ENCODE peak calls at places on chromosome 1, in five cellular contexts. H is GM12865, V is kidney epithelial cell, Q is HCT116, I is transverse colon. X is an unnamed sample.

GRCh38 chr1:70509996-70510876 is 99.2 kb downstream of the CTH start:
- DNase-seq in H (peak), V (peak), Q (peak), I (no peak), X (peak)

GRCh38 chr1:147084273-147085096 is 87.8 kb downstream of the PRKAB2 start:
- DNase-seq in H (peak), V (peak), Q (no peak), I (peak), X (peak)

GRCh38 chr1:177825276-177825903 is 144.5 kb downstream of the SEC16B start:
- DNase-seq in H (peak), V (no peak), Q (no peak), I (no peak), X (no peak)

GRCh38 chr1:160637821-160638539 is 8.9 kb downstream of the SLAMF1 start:
- DNase-seq in H (peak), V (no peak), Q (no peak), I (no peak), X (no peak)

GRCh38 chr1:216330262-216330661 is 93.0 kb downstream of the USH2A start:
- DNase-seq in H (no peak), V (no peak), Q (no peak), I (no peak), X (no peak)

GRCh38 chr1:204075116-204075636 is 2.3 kb downstream of the SOX13 start:
- DNase-seq in H (no peak), V (no peak), Q (no peak), I (peak), X (no peak)

GRCh38 chr1:86914998-86915736 is 732 bp downstream of the HS2ST1 start:
- DNase-seq in H (peak), V (no peak), Q (no peak), I (peak), X (no peak)

GRCh38 chr1:225940385-225941151 is 452 bp downstream of the LEFTY2 start:
- DNase-seq in H (no peak), V (no peak), Q (no peak), I (no peak), X (no peak)

GRCh38 chr1:34268311-34269042 is 91.8 kb downstream of the C1orf94 start:
- DNase-seq in H (no peak), V (no peak), Q (no peak), I (no peak), X (no peak)

GRCh38 chr1:94247146-94248094 is 10.0 kb upstream of the ARHGAP29 start:
- DNase-seq in H (peak), V (no peak), Q (peak), I (peak), X (no peak)

GRCh38 chr1:35717911-35718476 is 690 bp downstream of the C1orf216 start:
- DNase-seq in H (no peak), V (no peak), Q (peak), I (peak), X (no peak)

GRCh38 chr1:32485554-32486255 is 20.8 kb downstream of the ZBTB8B start:
- DNase-seq in H (no peak), V (no peak), Q (no peak), I (no peak), X (no peak)

GRCh38 chr1:25640646-25641328 is 24.2 kb downstream of the MAN1C1 start:
- DNase-seq in H (no peak), V (no peak), Q (no peak), I (no peak), X (no peak)

GRCh38 chr1:162498442-162498785 is 796 bp downstream of the UHMK1 start:
- DNase-seq in H (peak), V (no peak), Q (no peak), I (no peak), X (no peak)

GRCh38 chr1:18108313-18109057 is 887 bp downstream of the IGSF21 start:
- DNase-seq in H (no peak), V (no peak), Q (no peak), I (no peak), X (no peak)

GRCh38 chr1:18110598-18110939 is 3.0 kb downstream of the IGSF21 start:
- DNase-seq in H (no peak), V (no peak), Q (no peak), I (no peak), X (no peak)

GRCh38 chr1:18110968-18111367 is 3.4 kb downstream of the IGSF21 start:
- DNase-seq in H (no peak), V (no peak), Q (no peak), I (peak), X (no peak)

GRCh38 chr1:18109058-18109755 is 1.6 kb downstream of the IGSF21 start:
- DNase-seq in H (no peak), V (no peak), Q (no peak), I (no peak), X (no peak)

GRCh38 chr1:18109756-18110597 is 2.4 kb downstream of the IGSF21 start:
- DNase-seq in H (no peak), V (no peak), Q (no peak), I (peak), X (no peak)
- TF ChIP-seq CTCF in H (no peak), V (peak), Q (peak), I (no peak), X (peak)

GRCh38 chr1:169634145-169634544 is 4.2 kb upstream of the SELP start:
- DNase-seq in H (no peak), V (no peak), Q (no peak), I (no peak), X (no peak)
- H3K4me3 ChIP-seq in H (no peak), V (no peak), Q (no peak), I (no peak), X (no peak)

GRCh38 chr1:229378586-229379442 is 36.0 kb upstream of the CCSAP start:
- DNase-seq in H (no peak), V (no peak), Q (no peak), I (no peak), X (no peak)
- TF ChIP-seq CTCF in H (no peak), V (no peak), Q (no peak), I (no peak), X (no peak)

GRCh38 chr1:212606042-212606733 is 2.4 kb upstream of the ATF3 start:
- DNase-seq in H (no peak), V (no peak), Q (no peak), I (no peak), X (no peak)
- H3K4me3 ChIP-seq in H (peak), V (no peak), Q (peak), I (peak), X (peak)

GRCh38 chr1:2580691-2581090 is 5.9 kb upstream of the PRXL2B start:
- DNase-seq in H (no peak), V (no peak), Q (no peak), I (no peak), X (no peak)

GRCh38 chr1:2573250-2573649 is 13.3 kb upstream of the PRXL2B start:
- DNase-seq in H (no peak), V (no peak), Q (no peak), I (no peak), X (no peak)

GRCh38 chr1:2574350-2574749 is 12.2 kb upstream of the PRXL2B start:
- DNase-seq in H (no peak), V (no peak), Q (no peak), I (no peak), X (no peak)

GRCh38 chr1:2571348-2571747 is 15.2 kb downstream of the TNFRSF14 start:
- DNase-seq in H (no peak), V (no peak), Q (no peak), I (no peak), X (no peak)

GRCh38 chr1:2575801-2576663 is 10.5 kb upstream of the PRXL2B start:
- DNase-seq in H (peak), V (no peak), Q (no peak), I (peak), X (no peak)
- TF ChIP-seq CTCF in H (no peak), V (no peak), Q (no peak), I (no peak), X (no peak)

GRCh38 chr1:28235746-28236655 is at the start of gene ATP5IF1:
- DNase-seq in H (peak), V (peak), Q (peak), I (peak), X (peak)

GRCh38 chr1:28229089-28229488 is 3.7 kb downstream of the DNAJC8 start:
- DNase-seq in H (no peak), V (no peak), Q (no peak), I (no peak), X (no peak)

GRCh38 chr1:28232558-28233263 is at the start of gene DNAJC8:
- DNase-seq in H (peak), V (peak), Q (peak), I (peak), X (peak)

GRCh38 chr1:28236656-28237331 is 870 bp downstream of the ATP5IF1 start:
- DNase-seq in H (no peak), V (no peak), Q (no peak), I (no peak), X (no peak)

GRCh38 chr1:28233264-28233606 is 406 bp upstream of the DNAJC8 start:
- DNase-seq in H (no peak), V (no peak), Q (no peak), I (no peak), X (no peak)
- H3K4me3 ChIP-seq in H (peak), V (no peak), Q (peak), I (peak), X (no peak)

GRCh38 chr1:166876540-166876838 is 425 bp upstream of the TADA1 start:
- DNase-seq in H (no peak), V (no peak), Q (no peak), I (no peak), X (no peak)
- TF ChIP-seq CTCF in H (peak), V (peak), Q (no peak), I (peak), X (no peak)

DNA sequence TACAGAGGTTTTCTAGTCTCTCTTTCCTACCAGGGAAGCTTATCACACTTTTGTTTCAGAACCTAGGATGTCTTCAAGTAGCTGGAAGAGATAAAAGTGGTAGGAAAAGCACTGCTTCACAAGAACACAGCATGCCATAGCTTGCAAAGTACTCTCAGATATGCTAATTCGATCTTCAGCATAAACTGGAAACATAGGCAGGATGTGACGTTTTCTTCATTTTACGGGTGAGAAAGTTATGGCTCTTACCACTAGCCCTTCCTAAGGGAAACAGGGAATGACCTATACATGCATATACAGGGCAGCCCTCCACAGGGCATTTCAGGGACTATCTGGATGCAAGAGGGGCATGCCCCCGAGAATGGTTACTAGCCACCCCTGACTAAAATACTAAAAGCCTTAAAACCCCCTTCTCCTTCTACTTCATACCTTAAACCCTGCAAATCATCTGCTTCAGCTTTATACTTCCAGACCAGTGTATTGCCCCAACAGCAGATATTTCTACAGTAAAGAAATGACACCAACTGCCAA is 2.5 kb downstream of the C1orf116 start:
- DNase-seq in H (no peak), V (no peak), Q (no peak), I (no peak), X (no peak)
- H3K4me3 ChIP-seq in H (no peak), V (no peak), Q (no peak), I (no peak), X (no peak)

GRCh38 chr1:85283475-85284199 is 7.2 kb upstream of the BCL10 start:
- DNase-seq in H (no peak), V (no peak), Q (no peak), I (peak), X (no peak)

GRCh38 chr1:85284202-85284601 is 7.8 kb upstream of the BCL10 start:
- DNase-seq in H (no peak), V (no peak), Q (no peak), I (no peak), X (no peak)

GRCh38 chr1:85279463-85280080 is 3.1 kb upstream of the BCL10 start:
- DNase-seq in H (no peak), V (no peak), Q (no peak), I (no peak), X (no peak)

GRCh38 chr1:85280636-85281035 is 4.2 kb upstream of the BCL10 start:
- DNase-seq in H (no peak), V (no peak), Q (no peak), I (no peak), X (no peak)

DNA sequence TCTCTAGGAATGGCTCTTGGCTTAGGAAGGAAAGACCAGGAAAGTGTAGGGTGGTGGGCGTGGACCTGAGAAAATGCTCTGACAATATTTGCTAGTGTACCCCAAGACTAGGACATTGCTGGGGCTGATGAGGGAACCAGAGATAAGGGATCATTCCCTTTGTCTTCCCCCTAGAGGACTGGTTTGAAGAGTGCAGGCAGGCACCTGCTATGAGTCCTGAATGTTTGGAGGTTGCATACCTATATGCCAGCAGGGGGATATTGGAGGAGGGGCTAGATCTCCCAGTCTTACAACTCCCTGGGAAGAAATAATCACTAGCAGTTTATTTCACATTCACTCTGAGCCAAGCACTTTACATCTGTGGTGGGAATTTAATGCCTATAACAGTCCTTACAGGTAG is 6.0 kb upstream of the BCL10 start:
- DNase-seq in H (no peak), V (no peak), Q (peak), I (no peak), X (no peak)
- TF ChIP-seq CTCF in H (peak), V (peak), Q (peak), I (no peak), X (peak)

DNA sequence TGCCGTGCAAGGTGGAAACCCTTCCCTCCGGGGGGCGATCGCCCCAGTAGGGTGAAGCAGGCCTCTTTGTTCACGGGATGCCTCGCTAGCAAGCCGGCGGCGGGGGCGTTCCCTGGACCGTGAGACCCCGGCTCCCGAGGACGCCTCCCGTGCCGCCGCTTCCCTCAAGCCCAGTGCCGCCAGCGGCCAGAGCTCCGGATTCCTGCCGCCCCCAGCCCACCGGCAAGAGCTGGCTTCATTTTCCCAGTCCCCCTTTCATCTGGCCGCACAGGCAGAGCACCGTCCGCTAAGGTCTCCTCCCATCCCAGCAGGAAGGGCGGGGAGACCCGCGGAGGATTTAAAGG is 16.3 kb downstream of the IER5 start:
- DNase-seq in H (peak), V (no peak), Q (no peak), I (peak), X (no peak)
- H3K4me3 ChIP-seq in H (peak), V (peak), Q (peak), I (peak), X (peak)